ENCODE peak calls at places on chromosomes 6 and 20, in eight cellular contexts. M is PC-9, P is PC-3, G is HepG2, C is mammary epithelial cell, W is HCT116, U is neural progenitor cell, J is astrocyte. O is an unnamed sample. For H3K9me3, the result is how much of the 10 kb centered on the place peaks cover.

GRCh38 chr6:80608881-80609280 is 502.4 kb downstream of the BCKDHB start:
- DNase-seq in U (no peak), C (no peak), J (peak), W (no peak), G (no peak), P (no peak), M (no peak), O (peak)

GRCh38 chr6:44676826-44677433 is 289.4 kb downstream of the CDC5L start:
- DNase-seq in U (no peak), P (peak), C (no peak), G (no peak), M (no peak), J (no peak), W (no peak), O (no peak)

GRCh38 chr20:35768731-35769664 is 2.8 kb upstream of the PHF20 start:
- DNase-seq in W (peak), C (peak), M (peak), J (peak), G (peak), U (peak), P (peak), O (peak)

GRCh38 chr20:53427951-53428350 is 165.7 kb downstream of the ZNF217 start:
- DNase-seq in C (no peak), M (no peak), P (no peak), J (peak), G (no peak), W (no peak), U (no peak), O (no peak)

GRCh38 chr6:87944541-87944954 is 103.1 kb upstream of the SPACA1 start:
- DNase-seq in J (peak), P (peak), W (no peak), U (peak), M (peak), C (peak), G (peak), O (peak)

GRCh38 chr20:62668441-62669027 is 26.2 kb downstream of the SLCO4A1 start:
- DNase-seq in W (peak), C (peak), G (peak), U (peak), J (peak), P (peak), M (peak), O (peak)

GRCh38 chr20:61118429-61119224 is 133.4 kb upstream of the CDH4 start:
- DNase-seq in P (no peak), M (no peak), G (no peak), J (peak), W (no peak), C (no peak), U (no peak), O (peak)

GRCh38 chr6:26009817-26010216 is 47.2 kb downstream of the TRIM38 start:
- DNase-seq in P (no peak), W (no peak), M (no peak), J (no peak), G (no peak), C (no peak), U (no peak), O (no peak)

GRCh38 chr6:68638225-68638900 is 3.3 kb downstream of the ADGRB3 start:
- DNase-seq in W (no peak), J (no peak), C (no peak), P (peak), G (peak), M (no peak), U (peak), O (peak)

GRCh38 chr20:17036546-17036945 is 190.3 kb upstream of the PCSK2 start:
- DNase-seq in W (no peak), P (no peak), J (peak), G (no peak), M (no peak), U (no peak), C (no peak), O (no peak)

GRCh38 chr6:106186714-106187113 is 100.6 kb downstream of the PRDM1 start:
- DNase-seq in W (no peak), G (no peak), P (no peak), J (no peak), C (no peak), M (no peak), U (no peak), O (no peak)

GRCh38 chr6:112289039-112289566 is 34.7 kb upstream of the LAMA4 start:
- DNase-seq in U (peak), M (no peak), P (no peak), W (no peak), J (peak), C (no peak), G (no peak), O (peak)

GRCh38 chr6:40997256-40997957 is 41.6 kb downstream of the UNC5CL start:
- DNase-seq in M (peak), J (peak), U (peak), C (peak), P (peak), G (peak), W (peak), O (peak)

GRCh38 chr6:34580707-34581560 is 24.8 kb upstream of the SPDEF start:
- DNase-seq in J (no peak), M (no peak), C (no peak), U (no peak), G (no peak), P (no peak), W (no peak), O (peak)

GRCh38 chr6:96466149-96466863 is 55.3 kb upstream of the UFL1 start:
- DNase-seq in C (peak), J (no peak), G (no peak), U (no peak), P (peak), W (no peak), M (no peak), O (peak)

GRCh38 chr6:21999012-21999528 is 297.8 kb downstream of the PRL start:
- DNase-seq in G (no peak), P (no peak), W (no peak), M (no peak), U (no peak), J (peak), C (peak), O (peak)

GRCh38 chr6:135568366-135568765 is 70.8 kb upstream of the AHI1 start:
- DNase-seq in P (no peak), J (peak), W (no peak), M (no peak), U (no peak), G (no peak), C (no peak), O (peak)

GRCh38 chr20:6769953-6770831 is 2.7 kb downstream of the BMP2 start:
- DNase-seq in U (peak), G (no peak), M (no peak), P (no peak), C (no peak), W (no peak), J (peak), O (peak)

GRCh38 chr6:12592634-12593033 is 123.9 kb upstream of the PHACTR1 start:
- DNase-seq in J (no peak), U (peak), G (no peak), M (peak), W (no peak), C (peak), P (peak), O (no peak)

GRCh38 chr20:12012241-12013222 is 94.8 kb downstream of the BTBD3 start:
- DNase-seq in W (peak), J (peak), M (peak), P (peak), U (peak), C (peak), G (peak), O (peak)

GRCh38 chr20:33119725-33120720 is 40.6 kb downstream of the BPIFB4 start:
- DNase-seq in C (peak), P (peak), U (no peak), M (peak), G (no peak), J (no peak), W (no peak), O (no peak)

GRCh38 chr20:1001981-1002681 is at the start of gene RSPO4:
- DNase-seq in U (peak), C (no peak), G (no peak), P (no peak), W (no peak), J (no peak), M (no peak), O (no peak)

GRCh38 chr6:109743739-109744138 is 52.6 kb downstream of the FIG4 start:
- DNase-seq in M (peak), J (peak), C (peak), G (no peak), U (no peak), W (no peak), P (peak), O (peak)

GRCh38 chr20:31698803-31699718 is 23.6 kb downstream of the BCL2L1 start:
- DNase-seq in P (peak), G (peak), J (peak), W (peak), M (peak), U (no peak), C (peak), O (peak)

GRCh38 chr6:14537061-14537460 is 419.5 kb downstream of the CD83 start:
- DNase-seq in G (no peak), U (no peak), M (no peak), W (no peak), P (no peak), J (no peak), C (no peak), O (no peak)

GRCh38 chr20:37297066-37297736 is 7.7 kb downstream of the MANBAL start:
- DNase-seq in G (no peak), J (peak), P (peak), U (no peak), M (no peak), C (peak), W (no peak), O (peak)

GRCh38 chr20:17179840-17180239 is 47.0 kb upstream of the PCSK2 start:
- DNase-seq in M (no peak), P (no peak), C (no peak), W (no peak), G (no peak), U (no peak), J (no peak), O (no peak)

GRCh38 chr6:14452567-14453527 is 335.3 kb downstream of the CD83 start:
- DNase-seq in J (peak), M (no peak), C (no peak), U (no peak), P (no peak), W (no peak), G (no peak), O (peak)

GRCh38 chr6:107495196-107495643 is 5.3 kb downstream of the SOBP start:
- DNase-seq in W (no peak), M (no peak), G (no peak), J (no peak), C (no peak), U (no peak), P (no peak), O (peak)

GRCh38 chr6:10801224-10801848 is 37.0 kb downstream of the MAK start:
- DNase-seq in U (peak), W (peak), J (peak), M (peak), C (peak), G (peak), P (peak), O (peak)

GRCh38 chr20:34268851-34269668 is 27.8 kb downstream of the ASIP start:
- DNase-seq in U (peak), W (no peak), C (no peak), M (no peak), P (no peak), G (no peak), J (peak), O (peak)

GRCh38 chr20:43137160-43137559 is 52.5 kb downstream of the PTPRT start:
- DNase-seq in C (no peak), W (no peak), J (no peak), P (no peak), U (no peak), G (no peak), M (no peak), O (no peak)
- TF ChIP-seq CTCF in C (no peak), W (no peak), J (no peak), P (no peak), U (no peak), G (no peak), M (no peak), O (no peak)

GRCh38 chr20:59788196-59788735 is 145.2 kb downstream of the SYCP2 start:
- DNase-seq in U (no peak), G (no peak), P (no peak), W (no peak), J (no peak), C (no peak), M (no peak), O (no peak)
- H3K9me3 ChIP-seq in U (under half), G (under half), P (under half), W (under half), J (under half), C (under half), M (under half), O (under half)

GRCh38 chr6:150090328-150090727 is 21.4 kb upstream of the ULBP3 start:
- DNase-seq in C (no peak), P (no peak), M (no peak), W (no peak), U (no peak), J (no peak), G (no peak), O (no peak)

GRCh38 chr6:150098155-150098554 is 29.2 kb upstream of the ULBP3 start:
- DNase-seq in J (no peak), U (no peak), G (no peak), P (no peak), M (no peak), C (no peak), W (no peak), O (no peak)

GRCh38 chr6:150088481-150089154 is 19.7 kb upstream of the ULBP3 start:
- DNase-seq in C (no peak), J (no peak), P (no peak), M (no peak), G (no peak), W (no peak), U (no peak), O (no peak)

GRCh38 chr6:150091466-150091865 is 22.5 kb upstream of the ULBP3 start:
- DNase-seq in C (peak), J (peak), M (no peak), U (no peak), G (no peak), W (no peak), P (no peak), O (peak)

GRCh38 chr6:150093397-150093796 is 24.5 kb upstream of the ULBP3 start:
- DNase-seq in G (no peak), U (no peak), C (no peak), J (peak), W (no peak), M (no peak), P (no peak), O (no peak)
- TF ChIP-seq EZH2 in G (no peak), U (no peak), C (no peak), J (no peak), W (no peak), M (no peak), P (no peak), O (no peak)

GRCh38 chr6:103874575-103874974 is 985.1 kb downstream of the HACE1 start:
- DNase-seq in P (no peak), J (no peak), M (no peak), C (no peak), W (no peak), U (no peak), G (no peak), O (no peak)
- TF ChIP-seq CTCF in P (no peak), J (no peak), M (no peak), C (no peak), W (no peak), U (no peak), G (no peak), O (no peak)

GRCh38 chr6:170185175-170185970 is 105.5 kb downstream of the DLL1 start:
- DNase-seq in C (no peak), M (no peak), U (no peak), G (no peak), J (no peak), W (no peak), P (no peak), O (no peak)
- H3K9me3 ChIP-seq in C (under half), M (under half), U (under half), G (under half), J (under half), W (under half), P (under half), O (under half)